ENCODE peak calls at places on chromosome 3, in six cellular contexts. C is stimulated activated naive CD8-positive, alpha-beta T cell treated with anti-CD3 and anti-CD28 coated beads, Interleukin-15, Interleukin-2, amounts not matched to agents 100 U/mL and 50 U/mL, for 24 hours; U is posterior cingulate gyrus; Y is NCI-H1092; F is iris pigment epithelial cell; K is B cell. V is an unnamed sample.
A peak's percentile ranks its signal among the peaks of the same experiment; 100 is the strongest.

GRCh38 chr3:192494176-192494575 is 233.2 kb downstream of the FGF12 start:
- DNase-seq in C (no peak), U (no peak), Y (no peak), F (no peak), K (peak; percentile 38), V (no peak)

GRCh38 chr3:31404871-31405270 is 127.9 kb upstream of the STT3B start:
- DNase-seq in C (no peak), U (no peak), Y (no peak), F (no peak), K (no peak), V (no peak)

GRCh38 chr3:35635931-35636683 is 3.2 kb upstream of the ARPP21 start:
- DNase-seq in C (no peak), U (no peak), Y (no peak), F (no peak), K (no peak), V (no peak)

GRCh38 chr3:192082733-192083660 is 622.0 kb downstream of the PYDC2 start:
- DNase-seq in C (no peak), U (no peak), Y (no peak), F (no peak), K (no peak), V (no peak)

GRCh38 chr3:60207833-60208367 is 1043.4 kb downstream of the FHIT start:
- DNase-seq in C (no peak), U (no peak), Y (no peak), F (no peak), K (no peak), V (no peak)

GRCh38 chr3:184341925-184342324 is 4.5 kb downstream of the FAM131A start:
- DNase-seq in C (no peak), U (no peak), Y (no peak), F (no peak), K (no peak), V (no peak)

GRCh38 chr3:59235221-59236012 is 185.6 kb upstream of the CFAP20DC start:
- DNase-seq in C (peak; percentile 19), U (no peak), Y (no peak), F (no peak), K (no peak), V (no peak)

GRCh38 chr3:54870423-54870822 is 57.4 kb downstream of the LRTM1 start:
- DNase-seq in C (no peak), U (no peak), Y (no peak), F (peak; percentile 95), K (no peak), V (no peak)

GRCh38 chr3:31873254-31873653 is 107.8 kb downstream of the OSBPL10 start:
- DNase-seq in C (no peak), U (no peak), Y (no peak), F (peak; percentile 28), K (no peak), V (no peak)

GRCh38 chr3:122416966-122417365 is 1.1 kb upstream of the WDR5B start:
- DNase-seq in C (no peak), U (no peak), Y (no peak), F (peak; percentile 15), K (peak; percentile 16), V (peak; percentile 3)

GRCh38 chr3:120416868-120417267 is 33.9 kb downstream of the FSTL1 start:
- DNase-seq in C (no peak), U (no peak), Y (no peak), F (peak; percentile 32), K (no peak), V (no peak)

GRCh38 chr3:59526999-59527398 is 477.2 kb upstream of the CFAP20DC start:
- DNase-seq in C (no peak), U (no peak), Y (no peak), F (no peak), K (no peak), V (no peak)

GRCh38 chr3:64150527-64151238 is 74.6 kb downstream of the PRICKLE2 start:
- DNase-seq in C (no peak), U (peak; percentile 59), Y (peak; percentile 61), F (peak; percentile 98), K (no peak), V (no peak)

GRCh38 chr3:129035360-129036233 is 25.0 kb upstream of the GP9 start:
- DNase-seq in C (no peak), U (no peak), Y (no peak), F (no peak), K (no peak), V (no peak)

GRCh38 chr3:31106204-31106603 is 211.7 kb upstream of the GADL1 start:
- DNase-seq in C (no peak), U (no peak), Y (no peak), F (peak; percentile 84), K (no peak), V (no peak)

GRCh38 chr3:36295206-36295760 is 85.0 kb upstream of the STAC start:
- DNase-seq in C (no peak), U (no peak), Y (no peak), F (no peak), K (no peak), V (no peak)

GRCh38 chr3:14625443-14625842 is 26.1 kb upstream of the CCDC174 start:
- DNase-seq in C (no peak), U (no peak), Y (no peak), F (no peak), K (no peak), V (no peak)

GRCh38 chr3:172557515-172558220 is 34.4 kb upstream of the TNFSF10 start:
- DNase-seq in C (no peak), U (no peak), Y (no peak), F (peak; percentile 65), K (no peak), V (no peak)

GRCh38 chr3:194657439-194657838 is 14.6 kb downstream of the LSG1 start:
- DNase-seq in C (no peak), U (no peak), Y (no peak), F (no peak), K (no peak), V (no peak)

GRCh38 chr3:23760871-23761373 is 44.8 kb upstream of the UBE2E1 start:
- DNase-seq in C (peak; percentile 31), U (no peak), Y (no peak), F (no peak), K (no peak), V (no peak)

GRCh38 chr3:24129549-24129948 is 184.5 kb downstream of the NR1D2 start:
- DNase-seq in C (no peak), U (no peak), Y (peak; percentile 31), F (no peak), K (no peak), V (no peak)

GRCh38 chr3:157606392-157607197 is 103.4 kb upstream of the VEPH1 start:
- DNase-seq in C (peak; percentile 75), U (peak; percentile 71), Y (peak; percentile 45), F (peak; percentile 75), K (peak; percentile 58), V (peak; percentile 86)

GRCh38 chr3:61684386-61684785 is 123.0 kb downstream of the PTPRG start:
- DNase-seq in C (no peak), U (no peak), Y (no peak), F (no peak), K (no peak), V (no peak)

GRCh38 chr3:64355473-64355872 is 130.2 kb upstream of the PRICKLE2 start:
- DNase-seq in C (no peak), U (no peak), Y (no peak), F (peak; percentile 76), K (no peak), V (no peak)

GRCh38 chr3:150723946-150724345 is 20.2 kb upstream of the ERICH6 start:
- DNase-seq in C (no peak), U (no peak), Y (no peak), F (no peak), K (no peak), V (no peak)

GRCh38 chr3:125331243-125331642 is 43.9 kb downstream of the ZNF148 start:
- DNase-seq in C (no peak), U (no peak), Y (no peak), F (no peak), K (no peak), V (no peak)

GRCh38 chr3:120306519-120307455 is 21.8 kb upstream of the GPR156 start:
- DNase-seq in C (no peak), U (no peak), Y (no peak), F (no peak), K (no peak), V (no peak)

V was measured in endothelial cell.